ENCODE peak calls at places on chromosomes 3 and 15, in four cellular contexts. Q is breast epithelium, A is tibial nerve, D is GM23248. O is an unnamed sample.

GRCh38 chr3:52650437-52650836 is 35.3 kb downstream of the PBRM1 start:
- DNase-seq in Q (no peak), A (no peak), D (no peak), O (no peak)

GRCh38 chr15:29110733-29111132 is 158.9 kb downstream of the NSMCE3 start:
- DNase-seq in Q (no peak), A (no peak), D (no peak), O (no peak)

GRCh38 chr15:72785452-72786243 is 2.1 kb upstream of the ADPGK start:
- DNase-seq in Q (no peak), A (no peak), D (peak; percentile 81), O (peak; percentile 40)

GRCh38 chr3:134330895-134331810 is 43.1 kb downstream of the AMOTL2 start:
- DNase-seq in Q (no peak), A (peak; percentile 41), D (peak; percentile 89), O (no peak)

GRCh38 chr3:145355175-145355574 is 805.8 kb downstream of the PLOD2 start:
- DNase-seq in Q (no peak), A (no peak), D (no peak), O (no peak)

GRCh38 chr3:35965908-35966307 is 326.6 kb downstream of the ARPP21 start:
- DNase-seq in Q (no peak), A (no peak), D (peak; percentile 71), O (peak; percentile 3)

GRCh38 chr3:43766672-43767465 is 76.1 kb downstream of the ABHD5 start:
- DNase-seq in Q (no peak), A (no peak), D (peak; percentile 90), O (no peak)

GRCh38 chr3:119311191-119311925 is 17.2 kb downstream of the ARHGAP31 start:
- DNase-seq in Q (no peak), A (no peak), D (peak; percentile 87), O (no peak)

GRCh38 chr3:80307844-80308243 is 540.0 kb upstream of the ROBO1 start:
- DNase-seq in Q (no peak), A (no peak), D (no peak), O (no peak)

GRCh38 chr3:123027292-123028232 is at the start of gene SEMA5B:
- DNase-seq in Q (no peak), A (no peak), D (peak; percentile 59), O (peak; percentile 13)

GRCh38 chr15:58539548-58539947 is 107.8 kb downstream of the LIPC start:
- DNase-seq in Q (no peak), A (no peak), D (no peak), O (no peak)

GRCh38 chr3:133540896-133541674 is 32.4 kb upstream of the CDV3 start:
- DNase-seq in Q (no peak), A (no peak), D (peak; percentile 56), O (no peak)

GRCh38 chr3:17852217-17852616 is 109.8 kb upstream of the TBC1D5 start:
- DNase-seq in Q (no peak), A (no peak), D (no peak), O (no peak)

GRCh38 chr15:99986297-99987118 is 253.3 kb upstream of the LYSMD4 start:
- DNase-seq in Q (no peak), A (no peak), D (no peak), O (no peak)

GRCh38 chr3:129892486-129892856 is 1.0 kb downstream of the TMCC1 start:
- DNase-seq in Q (no peak), A (no peak), D (no peak), O (no peak)

GRCh38 chr15:85726446-85726845 is 68.3 kb downstream of the KLHL25 start:
- DNase-seq in Q (no peak), A (no peak), D (peak; percentile 70), O (no peak)

GRCh38 chr15:27410986-27411385 is 440.0 kb downstream of the GABRG3 start:
- DNase-seq in Q (peak; percentile 62), A (no peak), D (no peak), O (no peak)

GRCh38 chr3:10945683-10946287 is 46.8 kb upstream of the SLC6A1 start:
- DNase-seq in Q (peak; percentile 62), A (no peak), D (peak; percentile 59), O (peak; percentile 74)

GRCh38 chr15:68213991-68214837 is 9.1 kb upstream of the CALML4 start:
- DNase-seq in Q (no peak), A (peak; percentile 5), D (no peak), O (no peak)

GRCh38 chr3:22887664-22888291 is 315.3 kb upstream of the UBE2E2 start:
- DNase-seq in Q (no peak), A (no peak), D (peak; percentile 61), O (no peak)

GRCh38 chr3:99869621-99870020 is 52.0 kb downstream of the CMSS1 start:
- DNase-seq in Q (no peak), A (no peak), D (no peak), O (no peak)

GRCh38 chr15:61906961-61907752 is 153.1 kb downstream of the VPS13C start:
- DNase-seq in Q (no peak), A (no peak), D (no peak), O (no peak)

GRCh38 chr15:22979069-22979698 is 984 bp downstream of the CYFIP1 start:
- DNase-seq in Q (peak; percentile 59), A (no peak), D (peak; percentile 75), O (no peak)

GRCh38 chr3:38454884-38455638 is 1.4 kb downstream of the ACVR2B start:
- DNase-seq in Q (peak; percentile 69), A (peak; percentile 57), D (peak; percentile 57), O (no peak)

GRCh38 chr3:42159706-42160472 is 68.7 kb downstream of the TRAK1 start:
- DNase-seq in Q (peak; percentile 74), A (no peak), D (peak; percentile 29), O (no peak)

GRCh38 chr15:56038015-56038414 is 44.6 kb upstream of the NEDD4 start:
- DNase-seq in Q (no peak), A (no peak), D (peak; percentile 70), O (no peak)

GRCh38 chr3:113698891-113699465 is 2.5 kb upstream of the USF3 start:
- DNase-seq in Q (no peak), A (no peak), D (peak; percentile 57), O (no peak)

GRCh38 chr15:91407237-91407889 is 307.3 kb downstream of the SV2B start:
- DNase-seq in Q (no peak), A (no peak), D (peak; percentile 12), O (no peak)

GRCh38 chr3:127159547-127159946 is 33.4 kb upstream of the PRR23E start:
- DNase-seq in Q (no peak), A (no peak), D (no peak), O (no peak)

GRCh38 chr15:94844533-94845390 is 613.4 kb downstream of the MCTP2 start:
- DNase-seq in Q (no peak), A (peak; percentile 41), D (peak; percentile 5), O (no peak)

GRCh38 chr15:28992996-28993719 is 107.4 kb downstream of the APBA2 start:
- DNase-seq in Q (no peak), A (no peak), D (no peak), O (no peak)

GRCh38 chr3:105414841-105415240 is 48.1 kb downstream of the ALCAM start:
- DNase-seq in Q (no peak), A (no peak), D (no peak), O (no peak)

DNA sequence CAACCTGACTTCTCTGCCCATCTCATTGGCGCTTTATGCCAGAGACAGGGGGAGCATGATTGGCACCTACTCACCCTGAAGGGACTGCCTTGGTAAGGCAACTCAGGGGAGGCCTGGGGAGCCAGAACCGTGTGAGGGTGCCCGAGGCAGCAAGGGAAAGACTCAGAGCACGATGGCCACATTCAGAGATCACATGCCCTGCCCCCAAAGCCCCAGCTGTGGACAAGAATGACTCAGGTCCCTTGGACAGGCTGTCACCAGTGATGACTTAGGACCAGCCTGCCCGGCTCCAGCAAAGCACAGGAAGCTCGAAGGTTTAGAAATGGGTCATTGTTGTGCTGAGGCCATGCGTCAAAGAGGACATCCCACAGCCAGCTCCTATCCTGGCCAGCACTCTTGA is 49.1 kb upstream of the LIMD1 start:
- DNase-seq in Q (no peak), A (no peak), D (peak; percentile 67), O (peak; percentile 60)
- H3K27ac ChIP-seq in Q (no peak overlapping the region), A (peak overlapping the region; percentile 82), D (peak overlapping the region; percentile 8), O (peak overlapping the region; percentile 97)

GRCh38 chr3:159879598-159879997 is 109.0 kb upstream of the IL12A start:
- DNase-seq in Q (no peak), A (no peak), D (no peak), O (no peak)
- H3K27ac ChIP-seq in Q (no peak overlapping the region), A (peak overlapping the region; percentile 18), D (no peak overlapping the region), O (peak overlapping the region; percentile 58)

DNA sequence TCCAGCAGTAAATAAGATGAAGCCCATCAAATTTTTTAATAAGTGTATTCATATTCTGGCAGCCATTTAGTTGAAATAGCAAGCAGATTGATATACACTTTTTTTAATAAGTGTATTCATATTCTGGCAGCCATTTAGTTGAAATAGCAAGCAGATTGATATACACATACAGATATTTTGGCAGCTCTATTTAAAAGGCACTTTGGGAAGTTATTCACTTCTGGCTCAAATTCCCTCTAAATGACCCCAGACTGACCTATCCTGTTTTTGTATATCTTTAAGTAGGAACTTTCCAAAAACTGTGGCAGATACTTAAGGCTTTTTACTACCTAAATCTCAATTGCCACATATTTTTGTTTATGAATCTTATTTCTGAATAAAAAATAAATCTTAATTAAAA is 122.3 kb downstream of the PLD1 start:
- DNase-seq in Q (no peak), A (no peak), D (no peak), O (no peak)
- H3K27ac ChIP-seq in Q (no peak overlapping the region), A (no peak overlapping the region), D (no peak overlapping the region), O (no peak overlapping the region)

GRCh38 chr15:92845109-92845508 is 55.0 kb upstream of the CHD2 start:
- DNase-seq in Q (no peak), A (no peak), D (peak; percentile 60), O (no peak)
- H3K27ac ChIP-seq in Q (peak overlapping the region; percentile 82), A (peak overlapping the region; percentile 61), D (no peak overlapping the region), O (peak overlapping the region; percentile 30)

GRCh38 chr3:57893668-57894067 is 114.6 kb upstream of the FLNB start:
- DNase-seq in Q (no peak), A (no peak), D (no peak), O (no peak)
- H3K27ac ChIP-seq in Q (no peak overlapping the region), A (peak overlapping the region; percentile 36), D (no peak overlapping the region), O (no peak overlapping the region)

DNA sequence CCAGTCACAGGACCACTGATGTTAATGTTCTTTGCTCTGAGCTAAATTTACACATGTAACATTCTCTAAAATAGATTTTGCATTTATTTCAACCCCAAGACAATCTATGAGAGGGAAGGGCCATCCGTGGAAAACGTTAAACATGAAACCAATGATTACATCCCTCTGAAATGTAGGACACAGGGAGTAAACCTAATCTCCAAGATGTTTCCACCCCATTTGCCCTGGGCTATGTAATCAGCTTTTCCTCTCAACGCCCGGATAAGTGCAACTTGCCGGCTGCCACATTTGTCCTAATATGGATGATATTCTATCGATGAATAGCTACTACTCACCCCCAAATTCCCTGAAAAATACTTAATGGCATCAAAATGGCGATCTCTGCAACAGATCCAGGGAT is 6.4 kb upstream of the FMN1 start:
- DNase-seq in Q (no peak), A (no peak), D (no peak), O (no peak)
- H3K27ac ChIP-seq in Q (no peak overlapping the region), A (no peak overlapping the region), D (no peak overlapping the region), O (no peak overlapping the region)

O was measured in substantia nigra.